ENCODE peak calls at places on chromosome 7, in five cellular contexts. B is bronchial epithelial cell, D is coronary artery, Q is BJ, H is AG09309. M is an unnamed sample.

GRCh38 chr7:142811154-142811737 is 40.5 kb downstream of the PRSS2 start:
- DNase-seq in B (peak), D (no peak), Q (no peak), H (peak), M (peak)

GRCh38 chr7:33831389-33832118 is 73.8 kb upstream of the BMPER start:
- DNase-seq in B (peak), D (no peak), Q (no peak), H (no peak), M (no peak)

GRCh38 chr7:67462781-67463191 is 466.2 kb downstream of the TYW1 start:
- DNase-seq in B (no peak), D (no peak), Q (no peak), H (no peak), M (no peak)

GRCh38 chr7:12647364-12648219 is 39.8 kb upstream of the ARL4A start:
- DNase-seq in B (peak), D (no peak), Q (no peak), H (no peak), M (no peak)

GRCh38 chr7:22464299-22464698 is 35.7 kb downstream of the STEAP1B start:
- DNase-seq in B (no peak), D (no peak), Q (no peak), H (no peak), M (no peak)

GRCh38 chr7:133114519-133114918 is 32.6 kb upstream of the CHCHD3 start:
- DNase-seq in B (no peak), D (no peak), Q (no peak), H (no peak), M (no peak)

GRCh38 chr7:101436857-101437576 is 74.3 kb downstream of the COL26A1 start:
- DNase-seq in B (no peak), D (no peak), Q (no peak), H (no peak), M (no peak)

GRCh38 chr7:70379210-70379609 is 752.7 kb upstream of the GALNT17 start:
- DNase-seq in B (peak), D (no peak), Q (no peak), H (no peak), M (no peak)

GRCh38 chr7:96021533-96021932 is 249.2 kb downstream of the DYNC1I1 start:
- DNase-seq in B (peak), D (no peak), Q (no peak), H (peak), M (no peak)

GRCh38 chr7:90766814-90767564 is 170.9 kb downstream of the CDK14 start:
- DNase-seq in B (peak), D (no peak), Q (no peak), H (no peak), M (no peak)

DNA sequence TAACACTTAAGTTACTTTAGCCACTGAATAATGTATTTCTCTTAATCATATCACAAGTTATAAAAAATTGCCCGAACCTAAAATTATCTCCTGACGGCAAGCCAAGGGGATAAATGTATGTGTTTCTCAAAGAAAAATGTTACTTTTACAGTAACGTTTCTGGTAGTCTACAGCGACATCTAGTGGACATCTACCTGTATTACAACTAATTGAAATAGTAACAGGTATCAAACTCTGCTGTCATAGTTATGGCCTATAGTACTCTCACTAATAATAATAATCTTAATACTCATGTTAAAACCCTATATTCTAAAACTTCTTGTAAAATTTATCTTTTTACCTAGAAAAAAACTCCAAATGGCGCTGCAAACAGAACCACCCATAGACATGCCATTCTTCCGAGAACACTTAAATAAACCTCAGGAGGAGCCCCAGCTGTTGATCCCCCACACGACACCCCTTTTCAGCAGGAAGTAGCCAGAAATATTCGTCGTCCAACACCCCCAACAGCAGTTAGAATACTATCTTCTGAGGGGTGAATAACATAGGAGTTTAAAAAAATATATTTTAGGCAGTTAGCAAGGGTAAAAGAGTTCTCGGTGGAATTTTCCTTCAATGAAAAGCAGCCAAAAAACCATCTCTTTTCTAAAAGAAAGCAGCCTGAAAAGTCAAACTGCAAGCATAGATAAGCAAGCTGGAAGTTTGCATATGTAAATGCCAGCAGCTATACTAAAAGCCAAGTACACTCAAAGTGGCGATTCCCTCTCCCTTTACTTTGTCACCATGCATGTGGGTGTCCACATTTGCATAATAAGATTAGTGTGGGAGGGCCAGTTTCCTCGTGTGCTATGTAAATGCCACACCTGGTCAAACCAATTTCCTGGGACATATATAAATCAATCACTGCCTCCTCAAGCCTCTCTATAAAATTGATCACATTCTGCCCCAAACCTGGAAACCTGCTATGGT is 40.5 kb upstream of the ZNF107 start:
- DNase-seq in B (no peak), D (no peak), Q (no peak), H (no peak), M (peak)
- TF ChIP-seq CTCF in B (peak), D (peak), Q (peak), H (peak), M (peak)

GRCh38 chr7:106098889-106099288 is 13.2 kb downstream of the SYPL1 start:
- DNase-seq in B (no peak), D (no peak), Q (no peak), H (no peak), M (no peak)

GRCh38 chr7:106102387-106102966 is 9.6 kb downstream of the SYPL1 start:
- DNase-seq in B (no peak), D (no peak), Q (no peak), H (no peak), M (no peak)

GRCh38 chr7:106101726-106102125 is 10.4 kb downstream of the SYPL1 start:
- DNase-seq in B (no peak), D (no peak), Q (no peak), H (no peak), M (no peak)

GRCh38 chr7:106100863-106101262 is 11.2 kb downstream of the SYPL1 start:
- DNase-seq in B (no peak), D (no peak), Q (no peak), H (no peak), M (no peak)

DNA sequence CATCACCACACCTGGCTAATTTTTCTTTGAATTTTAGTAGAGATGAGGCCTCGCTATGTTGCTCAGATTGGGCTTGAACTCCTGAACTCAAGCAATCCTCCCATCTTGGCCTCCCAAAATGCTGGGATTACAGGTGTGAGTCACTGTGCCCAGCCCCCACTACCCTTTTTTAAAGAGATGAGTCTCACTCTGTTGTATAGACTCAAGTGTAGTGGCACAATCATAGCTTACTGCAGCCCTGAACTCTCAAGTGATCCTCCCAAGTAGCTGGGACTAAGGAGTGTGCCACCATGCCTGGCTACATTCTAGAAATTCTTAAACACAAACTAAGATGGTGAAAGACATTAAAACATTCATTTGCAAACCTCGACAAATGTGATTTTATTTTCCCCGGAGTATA is 12.6 kb downstream of the SYPL1 start:
- DNase-seq in B (no peak), D (no peak), Q (no peak), H (no peak), M (no peak)
- H3K4me3 ChIP-seq in B (no peak), D (no peak), Q (no peak), H (no peak), M (no peak)

DNA sequence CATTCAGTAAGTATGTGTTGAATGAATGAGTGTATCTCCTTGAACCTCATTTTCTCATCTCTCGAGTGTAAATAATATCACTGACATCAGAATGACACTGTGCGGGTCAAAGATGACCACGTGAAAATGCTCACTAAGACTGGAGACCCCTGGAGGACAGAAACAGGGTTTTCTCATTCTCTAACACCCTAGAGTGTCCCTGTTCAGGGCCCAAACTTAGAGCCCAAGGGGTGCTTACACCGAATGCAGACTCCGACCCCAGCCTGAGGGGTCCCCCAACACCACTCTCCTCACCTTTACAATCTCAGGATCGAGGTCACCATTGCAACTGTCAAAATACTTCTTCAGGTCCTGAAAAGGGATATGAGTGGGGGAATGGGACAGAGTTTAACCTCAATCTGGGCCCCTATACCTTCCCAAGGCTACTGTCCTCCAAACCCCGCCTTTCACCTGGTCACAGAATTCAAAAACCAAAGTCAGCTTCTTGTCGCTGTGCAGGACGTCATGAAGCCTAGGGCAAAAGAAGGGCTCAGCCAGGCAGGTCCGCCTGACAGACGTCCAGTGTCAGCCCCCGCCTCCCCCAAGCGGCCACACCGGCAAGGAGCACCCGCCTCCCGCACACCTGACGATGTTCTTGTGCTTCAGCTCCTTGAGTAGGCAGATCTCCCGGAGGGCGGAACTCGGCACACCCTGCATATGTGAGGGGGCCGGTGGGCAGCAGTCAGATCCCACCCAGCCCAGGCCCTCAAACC is 1.2 kb downstream of the CDK5 start:
- DNase-seq in B (no peak), D (no peak), Q (no peak), H (no peak), M (no peak)
- TF ChIP-seq CTCF in B (peak), D (no peak), Q (no peak), H (no peak), M (no peak)

DNA sequence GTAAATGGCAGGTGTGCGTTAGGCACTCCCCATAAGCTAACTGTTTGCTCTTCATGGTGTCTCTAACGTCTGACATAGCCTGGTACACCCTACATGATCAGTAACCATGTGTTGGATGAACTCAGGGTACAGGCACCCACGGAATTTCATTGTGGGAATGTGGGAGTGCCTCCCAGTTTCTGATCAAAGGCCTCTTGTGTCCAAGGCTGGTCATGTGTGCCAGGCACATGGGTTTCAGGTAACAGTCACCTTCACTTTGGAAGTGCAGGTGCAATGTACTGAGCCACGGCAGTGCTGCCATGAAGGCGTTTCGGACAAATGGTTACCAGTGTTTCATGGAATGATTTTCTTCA is 298.3 kb downstream of the DNAJB6 start:
- DNase-seq in B (no peak), D (peak), Q (no peak), H (no peak), M (no peak)
- H3K4me3 ChIP-seq in B (no peak), D (no peak), Q (no peak), H (no peak), M (no peak)

DNA sequence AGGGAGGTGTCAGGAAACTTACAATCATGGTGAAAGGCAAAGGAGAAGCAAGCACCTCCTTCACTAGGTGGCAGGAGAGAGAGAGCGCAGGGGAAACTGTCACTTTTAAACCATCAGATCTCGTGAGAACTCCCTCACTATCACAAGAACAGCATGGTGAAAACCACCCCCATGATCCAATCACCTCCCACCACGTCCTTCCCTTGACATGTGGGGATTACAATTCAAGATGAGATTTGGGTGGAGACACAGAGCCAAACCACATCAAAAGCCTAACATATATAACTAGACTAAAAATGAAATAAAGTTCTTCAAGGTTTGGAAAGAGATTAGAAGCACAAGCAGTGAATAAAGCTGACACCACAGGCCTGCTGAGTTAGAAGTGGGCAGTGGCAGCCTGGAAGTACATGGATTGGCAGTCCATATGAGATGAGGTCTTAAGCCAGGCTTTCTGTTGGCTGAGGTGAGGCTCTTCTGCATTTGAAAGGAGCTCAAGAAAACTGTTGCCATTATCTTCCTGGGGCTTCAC is 96.4 kb upstream of the MDFIC start:
- DNase-seq in B (no peak), D (no peak), Q (no peak), H (no peak), M (peak)
- TF ChIP-seq CTCF in B (no peak), D (no peak), Q (no peak), H (no peak), M (no peak)

GRCh38 chr7:149622444-149623210 is 125.0 kb upstream of the ZNF746 start:
- DNase-seq in B (no peak), D (no peak), Q (no peak), H (no peak), M (no peak)
- H3K4me3 ChIP-seq in B (peak), D (peak), Q (peak), H (peak), M (peak)

GRCh38 chr7:6556196-6556595 is 4.9 kb upstream of the GRID2IP start:
- DNase-seq in B (no peak), D (no peak), Q (no peak), H (no peak), M (no peak)
- TF ChIP-seq CTCF in B (peak), D (no peak), Q (no peak), H (no peak), M (peak)

DNA sequence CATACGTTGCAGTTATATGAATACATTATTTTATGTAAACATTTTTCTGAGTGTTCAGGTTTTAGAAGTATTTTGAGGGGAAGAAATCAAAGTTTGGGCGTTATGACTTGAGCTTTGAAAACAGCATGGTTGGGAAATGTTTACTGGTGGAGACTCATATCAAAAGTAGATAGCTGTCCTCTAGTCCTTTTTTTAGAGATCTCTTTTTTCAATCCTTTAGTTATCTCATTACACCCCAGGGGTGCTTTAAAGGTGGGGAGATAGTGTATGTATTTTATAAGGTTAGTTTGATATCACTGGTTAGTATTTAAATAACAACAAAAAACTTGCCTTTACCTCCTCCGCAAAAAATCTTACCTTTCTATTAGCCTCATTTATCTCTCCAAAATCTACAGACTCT is 2.3 kb downstream of the DMTF1 start:
- DNase-seq in B (no peak), D (no peak), Q (no peak), H (no peak), M (no peak)
- H3K4me3 ChIP-seq in B (no peak), D (peak), Q (peak), H (peak), M (peak)

DNA sequence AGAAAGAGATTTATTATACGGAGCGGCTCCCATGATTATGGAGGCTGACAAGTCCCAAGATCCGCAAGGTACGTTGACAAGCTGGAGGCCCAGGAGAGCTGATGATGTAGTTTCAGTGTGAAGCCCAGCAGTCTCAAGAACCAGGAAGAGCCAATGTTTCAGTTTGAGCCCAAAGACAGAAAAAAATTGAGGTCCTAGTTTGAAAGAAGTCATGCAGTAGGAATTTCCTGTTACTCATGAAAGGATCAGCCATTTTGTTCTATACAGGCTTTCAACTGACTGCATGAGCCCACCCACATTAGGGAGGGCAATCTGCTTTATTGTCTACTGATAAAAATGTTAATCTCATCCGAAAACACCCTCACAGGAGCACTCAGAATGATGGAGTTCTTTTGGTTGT is 51.5 kb downstream of the CCDC71L start:
- DNase-seq in B (peak), D (no peak), Q (peak), H (peak), M (no peak)
- TF ChIP-seq CTCF in B (no peak), D (no peak), Q (no peak), H (no peak), M (no peak)

DNA sequence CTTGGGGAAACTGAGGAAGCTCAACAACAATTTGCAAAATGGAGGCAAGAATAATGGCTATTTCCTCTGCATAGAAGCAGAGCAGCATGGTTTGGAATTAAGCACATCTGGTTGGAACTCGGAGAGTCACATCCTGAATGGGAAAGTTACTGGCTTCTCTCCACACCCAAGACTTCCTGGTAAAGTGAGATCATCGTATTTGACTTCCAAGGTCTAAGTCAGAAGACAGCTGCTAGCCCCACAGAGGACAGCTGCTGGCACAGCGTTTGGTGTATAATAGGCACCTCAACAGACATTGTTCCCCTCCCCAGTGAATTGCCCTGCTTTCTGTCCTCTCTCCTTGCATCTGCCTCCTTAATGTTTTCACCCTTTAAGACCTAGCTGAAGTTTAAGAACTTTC is 37.0 kb upstream of the NRF1 start:
- DNase-seq in B (peak), D (no peak), Q (peak), H (peak), M (no peak)
- H3K4me3 ChIP-seq in B (no peak), D (no peak), Q (no peak), H (no peak), M (no peak)

M was measured in GM12865.